ENCODE peak calls at places on chromosomes 7 and 10, in eight cellular contexts. J is cardiac fibroblast, F is mesothelial cell of epicardium, M is fibroblast of lung, G is cardiac muscle cell, W is HCT116, A is RWPE1, P is choroid plexus epithelial cell. T is an unnamed sample.

GRCh38 chr7:815284-816216 is 16.7 kb upstream of the SUN1 start:
- DNase-seq in J (no peak), G (peak), A (peak), M (no peak), P (no peak), W (no peak), F (peak), T (no peak)

GRCh38 chr10:8102708-8103401 is 48.4 kb downstream of the GATA3 start:
- DNase-seq in A (no peak), M (no peak), W (no peak), J (no peak), F (no peak), G (no peak), P (no peak), T (peak)

GRCh38 chr10:124701435-124701834 is 42.7 kb downstream of the FAM53B start:
- DNase-seq in A (no peak), F (no peak), J (peak), M (peak), W (no peak), G (peak), P (peak), T (no peak)

GRCh38 chr10:68233045-68233444 is 1.1 kb upstream of the ATOH7 start:
- DNase-seq in F (no peak), A (no peak), W (no peak), G (no peak), J (no peak), M (no peak), P (no peak), T (no peak)

GRCh38 chr10:121655254-121656142 is 57.3 kb upstream of the FGFR2 start:
- DNase-seq in A (no peak), W (no peak), J (no peak), M (no peak), P (no peak), F (no peak), G (no peak), T (peak)

GRCh38 chr10:86958109-86958830 is at the start of gene SNCG:
- DNase-seq in J (no peak), P (peak), M (no peak), A (peak), W (no peak), G (no peak), F (no peak), T (peak)

GRCh38 chr10:131855763-131856401 is 44.9 kb upstream of the PPP2R2D start:
- DNase-seq in W (no peak), M (no peak), G (no peak), P (no peak), J (no peak), F (no peak), A (no peak), T (no peak)

GRCh38 chr10:114294549-114294948 is 55.5 kb downstream of the VWA2 start:
- DNase-seq in G (no peak), A (no peak), F (no peak), W (no peak), M (no peak), J (no peak), P (no peak), T (no peak)

GRCh38 chr7:113414636-113415035 is 296.3 kb upstream of the SMIM30 start:
- DNase-seq in M (no peak), A (no peak), W (no peak), P (no peak), F (no peak), J (no peak), G (no peak), T (no peak)

GRCh38 chr7:138713191-138713590 is 12.0 kb upstream of the SVOPL start:
- DNase-seq in F (no peak), M (no peak), A (no peak), P (no peak), J (no peak), G (no peak), W (no peak), T (no peak)

GRCh38 chr10:125060851-125061556 is 99.4 kb downstream of the CTBP2 start:
- DNase-seq in W (peak), F (peak), A (peak), J (peak), P (peak), G (peak), M (peak), T (peak)

GRCh38 chr7:151406886-151407583 is 2.8 kb downstream of the WDR86 start:
- DNase-seq in G (no peak), M (no peak), F (no peak), J (no peak), W (no peak), P (no peak), A (no peak), T (no peak)

GRCh38 chr7:133539016-133539415 is 286.1 kb downstream of the EXOC4 start:
- DNase-seq in P (peak), M (no peak), A (no peak), W (no peak), F (no peak), G (no peak), J (peak), T (no peak)

GRCh38 chr7:6226194-6226799 is 46.1 kb downstream of the CYTH3 start:
- DNase-seq in W (no peak), G (no peak), M (peak), A (no peak), P (peak), F (no peak), J (peak), T (peak)

GRCh38 chr7:42237162-42237821 is at the start of gene GLI3:
- DNase-seq in A (peak), G (peak), W (no peak), M (peak), F (peak), P (peak), J (peak), T (peak)
- TF ChIP-seq CTCF in A (peak), G (peak), W (no peak), M (peak), F (no peak), P (no peak), J (peak), T (peak)

GRCh38 chr7:129497156-129497555 is 5.2 kb upstream of the SMKR1 start:
- DNase-seq in M (no peak), W (no peak), G (no peak), A (no peak), P (no peak), F (no peak), J (no peak), T (no peak)

GRCh38 chr7:129496653-129497052 is 5.7 kb upstream of the SMKR1 start:
- DNase-seq in A (no peak), G (no peak), P (no peak), J (no peak), W (no peak), M (no peak), F (no peak), T (no peak)

GRCh38 chr7:129495987-129496386 is 6.3 kb upstream of the SMKR1 start:
- DNase-seq in F (no peak), W (no peak), G (no peak), J (no peak), P (no peak), A (no peak), M (no peak), T (no peak)

GRCh38 chr7:129499915-129500463 is 2.3 kb upstream of the SMKR1 start:
- DNase-seq in W (no peak), F (no peak), P (no peak), J (no peak), G (no peak), A (no peak), M (no peak), T (no peak)

DNA sequence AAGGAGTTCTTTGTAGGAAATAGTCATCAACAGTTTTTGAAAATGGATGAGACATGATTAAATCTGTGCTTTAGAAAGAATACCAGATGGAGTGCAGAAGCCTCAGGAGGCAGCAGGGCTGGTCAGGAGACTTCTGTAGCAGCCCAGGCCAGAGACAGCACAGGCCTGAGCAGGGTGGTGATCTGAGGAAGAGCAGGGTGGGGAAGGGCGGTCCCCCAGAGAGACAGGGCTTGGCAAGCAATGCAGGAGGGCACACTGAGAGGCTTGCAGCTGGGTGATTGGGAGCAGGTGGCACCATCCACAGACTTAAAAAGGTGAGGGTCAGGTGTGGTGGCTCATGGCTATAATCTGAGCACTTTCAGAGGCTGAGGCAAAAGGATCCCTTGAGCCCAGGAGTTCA is 4.3 kb upstream of the SMKR1 start:
- DNase-seq in F (no peak), G (no peak), P (no peak), M (no peak), A (no peak), W (no peak), J (no peak), T (no peak)
- TF ChIP-seq CTCF in F (no peak), G (no peak), P (no peak), M (no peak), A (no peak), W (no peak), J (no peak), T (no peak)

GRCh38 chr7:37947138-37947839 is 26.8 kb downstream of the EPDR1 start:
- DNase-seq in W (no peak), F (no peak), M (no peak), A (no peak), G (peak), P (no peak), J (no peak), T (no peak)
- TF ChIP-seq CTCF in W (no peak), F (no peak), M (no peak), A (no peak), G (no peak), P (no peak), J (no peak), T (no peak)

GRCh38 chr10:64619068-64619467 is 1097.9 kb downstream of the REEP3 start:
- DNase-seq in P (no peak), A (no peak), F (no peak), G (no peak), J (no peak), M (no peak), W (no peak), T (no peak)
- TF ChIP-seq CTCF in P (no peak), A (no peak), F (no peak), G (no peak), J (no peak), M (no peak), W (no peak), T (no peak)

DNA sequence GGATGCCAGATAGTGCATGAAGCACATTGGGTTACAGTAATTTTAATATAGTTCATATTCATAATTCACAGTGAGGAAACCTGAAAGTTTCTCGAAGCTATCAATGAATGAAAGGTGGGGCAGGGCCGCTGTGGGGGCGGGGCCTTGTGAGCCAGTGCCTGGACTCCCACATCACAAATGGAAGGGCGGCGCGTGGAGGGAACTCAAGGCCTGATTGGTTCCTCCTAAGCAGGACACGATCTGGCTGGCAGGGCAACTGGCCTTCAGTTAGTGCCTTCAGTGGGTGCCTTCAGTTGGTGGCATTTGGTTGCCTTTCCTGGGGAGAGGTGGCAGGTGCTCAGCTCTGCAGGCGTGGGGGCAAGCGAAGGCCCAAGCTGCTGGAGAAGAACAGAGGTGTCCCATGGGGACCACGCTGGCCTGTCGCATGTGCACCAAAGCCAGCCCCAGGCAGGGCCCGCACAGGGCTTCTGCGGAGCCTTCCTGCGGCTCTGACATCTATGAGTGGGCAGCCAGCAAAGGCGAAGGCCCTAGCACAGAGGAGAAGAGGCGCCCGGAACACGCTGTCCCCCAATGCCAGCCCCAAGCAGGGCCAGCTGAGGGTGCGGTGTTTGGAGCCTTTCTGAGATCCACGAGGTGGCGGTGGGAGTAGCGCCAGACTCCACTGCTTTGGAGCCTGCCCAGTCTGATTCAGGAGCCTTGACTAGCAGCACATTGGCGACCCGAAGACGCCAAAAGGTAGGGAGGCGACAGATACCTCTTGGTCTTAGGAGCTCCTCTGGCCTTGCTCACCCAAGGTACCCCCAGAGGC is 118.0 kb upstream of the PDSS1 start:
- DNase-seq in M (no peak), G (no peak), J (no peak), P (no peak), W (no peak), F (no peak), A (no peak), T (no peak)
- TF ChIP-seq CTCF in M (no peak), G (no peak), J (no peak), P (no peak), W (no peak), F (no peak), A (no peak), T (no peak)

GRCh38 chr7:127792528-127793342 is 140.7 kb downstream of the SND1 start:
- DNase-seq in G (peak), A (no peak), J (peak), W (no peak), M (no peak), P (no peak), F (no peak), T (peak)
- TF ChIP-seq CTCF in G (peak), A (no peak), J (peak), W (peak), M (peak), P (peak), F (peak), T (peak)

GRCh38 chr10:62437696-62438095 is 63.5 kb downstream of the ZNF365 start:
- DNase-seq in W (peak), J (peak), A (peak), M (peak), P (peak), G (peak), F (no peak), T (peak)
- TF ChIP-seq CTCF in W (peak), J (peak), A (peak), M (peak), P (peak), G (peak), F (peak), T (peak)

GRCh38 chr7:111855842-111856227 is 293.5 kb upstream of the IMMP2L start:
- DNase-seq in J (peak), G (peak), F (no peak), M (peak), A (no peak), W (no peak), P (peak), T (peak)
- TF ChIP-seq CTCF in J (peak), G (peak), F (no peak), M (peak), A (no peak), W (peak), P (peak), T (peak)

T was measured in epithelial cell of esophagus.